ENCODE peak calls at places on chromosome 1, in nine cellular contexts. M is upper lobe of right lung, Z is Caco-2, O is lower lobe of right lung, W is transverse colon, C is bronchial epithelial cell, E is cardiac muscle cell, D is psoas muscle, N is fibroblast of lung. H is an unnamed sample.
A peak's percentile ranks its signal among the peaks of the same experiment; 100 is the strongest.

GRCh38 chr1:232630047-232630893 is at the start of gene SIPA1L2:
- DNase-seq in W (peak; percentile 96), D (peak; percentile 97), M (peak; percentile 97), N (peak; percentile 91), Z (peak; percentile 97), C (peak; percentile 68), E (peak; percentile 97), O (peak; percentile 94), H (peak; percentile 89)

GRCh38 chr1:108075055-108075454 is 110.1 kb upstream of the VAV3 start:
- DNase-seq in D (no peak), W (no peak), N (no peak), C (no peak), E (no peak), O (no peak), M (no peak), Z (no peak), H (no peak)

GRCh38 chr1:38451541-38451993 is 405.0 kb upstream of the POU3F1 start:
- DNase-seq in C (no peak), D (no peak), W (no peak), Z (no peak), M (no peak), N (peak; percentile 88), E (peak; percentile 18), O (no peak), H (peak; percentile 61)

GRCh38 chr1:182955596-182956588 is 2.9 kb upstream of the SHCBP1L start:
- DNase-seq in O (no peak), Z (no peak), E (no peak), D (no peak), W (no peak), N (peak; percentile 96), C (peak; percentile 14), M (no peak), H (peak; percentile 87)

GRCh38 chr1:228902781-228903572 is 167.7 kb downstream of the RHOU start:
- DNase-seq in E (no peak), D (peak; percentile 81), W (peak; percentile 85), C (peak; percentile 91), O (peak; percentile 53), Z (no peak), N (peak; percentile 97), M (no peak), H (peak; percentile 98)

GRCh38 chr1:169495050-169495740 is 9.5 kb upstream of the SLC19A2 start:
- DNase-seq in D (no peak), Z (no peak), M (no peak), C (peak; percentile 87), E (no peak), W (no peak), O (no peak), N (peak; percentile 33), H (no peak)

GRCh38 chr1:163562355-163562754 is 240.6 kb downstream of the NUF2 start:
- DNase-seq in C (no peak), E (no peak), D (no peak), Z (no peak), M (no peak), W (no peak), O (no peak), N (no peak), H (no peak)

GRCh38 chr1:229643996-229644748 is 18.1 kb downstream of the URB2 start:
- DNase-seq in E (no peak), W (no peak), C (no peak), D (no peak), N (no peak), O (peak; percentile 61), M (no peak), Z (no peak), H (no peak)

GRCh38 chr1:35605882-35606182 is 32.7 kb downstream of the TFAP2E start:
- DNase-seq in N (peak; percentile 76), Z (no peak), M (no peak), C (no peak), D (no peak), E (no peak), W (no peak), O (no peak), H (peak; percentile 23)
- H3K4me3 ChIP-seq in N (no peak overlapping the region), Z (no peak overlapping the region), M (no peak overlapping the region), C (no peak overlapping the region), D (no peak overlapping the region), E (no peak overlapping the region), W (no peak overlapping the region), O (no peak overlapping the region), H (no peak overlapping the region)

DNA sequence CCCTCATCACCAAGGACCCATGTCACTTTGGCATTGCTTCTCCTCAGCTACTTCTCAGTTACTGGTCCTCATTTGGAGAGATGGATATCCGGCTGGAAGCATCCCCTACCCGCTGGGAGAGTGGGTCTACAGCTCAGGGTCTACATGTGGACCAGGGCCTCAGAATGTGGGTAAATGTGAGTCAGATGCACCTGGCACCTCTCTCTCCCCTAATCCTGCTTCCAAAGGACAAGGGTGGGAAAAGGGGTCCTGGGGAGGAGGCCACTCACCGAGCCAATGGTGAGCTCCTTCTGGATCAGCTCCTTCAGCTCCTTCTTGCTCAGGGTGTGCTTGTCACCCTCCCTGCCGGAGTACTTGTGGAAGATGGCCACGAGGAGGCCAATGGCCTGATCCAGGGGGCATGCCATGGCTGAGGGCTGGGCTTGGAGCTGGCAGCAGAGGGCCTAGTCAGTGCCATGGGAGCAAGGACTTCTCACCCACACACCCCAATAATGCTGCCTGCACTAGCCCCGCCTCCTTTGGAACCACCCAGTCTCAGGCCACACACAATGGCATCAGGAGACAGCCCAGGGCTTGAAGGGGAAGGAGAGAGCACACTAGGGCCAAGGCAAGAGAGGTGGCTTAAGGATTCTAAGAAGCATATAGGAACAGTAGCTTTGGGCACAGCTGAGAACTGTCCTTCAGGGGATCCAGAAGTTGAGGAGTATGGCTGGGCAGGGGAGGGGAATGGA is 693 bp downstream of the S100A6 start:
- DNase-seq in C (no peak), O (peak; percentile 85), D (peak; percentile 78), W (peak; percentile 72), N (peak; percentile 28), E (no peak), Z (no peak), M (peak; percentile 88), H (peak; percentile 34)
- TF ChIP-seq CTCF in C (peak; percentile 1), O (no peak), D (no peak), W (peak; percentile 16), N (no peak), E (no peak), Z (no peak), M (no peak), H (no peak)

GRCh38 chr1:66282343-66282852 is 251.6 kb upstream of the SGIP1 start:
- DNase-seq in D (no peak), M (no peak), E (no peak), Z (no peak), W (peak; percentile 47), N (peak; percentile 91), C (peak; percentile 91), O (no peak), H (peak; percentile 77)

GRCh38 chr1:66284746-66285145 is 249.2 kb upstream of the SGIP1 start:
- DNase-seq in Z (no peak), M (no peak), W (no peak), D (no peak), O (no peak), E (no peak), N (peak; percentile 50), C (no peak), H (no peak)

GRCh38 chr1:66281808-66282207 is 252.1 kb upstream of the SGIP1 start:
- DNase-seq in C (no peak), D (no peak), N (no peak), M (no peak), E (no peak), W (no peak), O (no peak), Z (no peak), H (no peak)

GRCh38 chr1:66282885-66283284 is 251.1 kb upstream of the SGIP1 start:
- DNase-seq in N (peak; percentile 48), C (no peak), M (no peak), D (no peak), E (no peak), Z (no peak), W (no peak), O (no peak), H (no peak)

GRCh38 chr1:66283583-66284041 is 250.3 kb upstream of the SGIP1 start:
- DNase-seq in W (no peak), Z (no peak), M (no peak), N (peak; percentile 87), E (no peak), D (no peak), O (no peak), C (peak; percentile 81), H (peak; percentile 74)
- H3K4me3 ChIP-seq in W (no peak overlapping the region), Z (no peak overlapping the region), M (no peak overlapping the region), N (no peak overlapping the region), E (no peak overlapping the region), D (no peak overlapping the region), O (no peak overlapping the region), C (no peak overlapping the region), H (no peak overlapping the region)

DNA sequence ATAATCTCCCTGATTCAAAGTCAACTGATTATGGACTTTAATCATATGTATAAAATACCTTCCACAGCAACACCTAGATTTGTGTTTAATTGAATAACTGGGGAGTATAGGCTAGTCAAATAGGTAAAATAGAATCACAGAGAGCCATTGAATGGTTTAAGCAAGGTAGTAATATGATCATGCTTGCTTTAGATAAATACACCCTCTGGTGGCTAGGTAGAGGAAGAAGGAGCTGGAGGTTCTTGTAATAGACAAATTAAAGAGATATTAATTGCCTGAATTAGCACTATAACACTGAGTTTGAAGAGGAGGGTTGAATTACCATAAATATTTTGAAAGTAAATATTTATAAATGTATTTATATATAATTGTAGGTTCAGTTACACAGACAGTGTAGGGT is 40.3 kb downstream of the DIRAS3 start:
- DNase-seq in M (no peak), N (peak; percentile 45), D (no peak), C (peak; percentile 51), O (no peak), E (peak; percentile 24), Z (no peak), W (no peak), H (peak; percentile 60)
- TF ChIP-seq CTCF in M (peak; percentile 37), N (peak; percentile 53), D (peak; percentile 33), C (peak; percentile 25), O (peak; percentile 29), E (peak; percentile 59), Z (no peak), W (no peak), H (peak; percentile 52)

GRCh38 chr1:33502726-33503125 is 30.3 kb downstream of the ZSCAN20 start:
- DNase-seq in E (no peak), M (no peak), D (no peak), W (no peak), Z (no peak), O (no peak), C (peak; percentile 72), N (peak; percentile 46), H (peak; percentile 54)
- H3K4me3 ChIP-seq in E (no peak overlapping the region), M (no peak overlapping the region), D (no peak overlapping the region), W (no peak overlapping the region), Z (no peak overlapping the region), O (no peak overlapping the region), C (no peak overlapping the region), N (no peak overlapping the region), H (no peak overlapping the region)

H was measured in astrocyte of the spinal cord.